ENCODE peak calls at places on chromosomes 13 and 19, in four cellular contexts. K is fibroblast of lung, Q is dorsolateral prefrontal cortex, G is fibroblast of pulmonary artery. D is an unnamed sample.

GRCh38 chr13:33081666-33082065 is 65.4 kb downstream of the KL start:
- DNase-seq in K (no peak), Q (no peak), G (no peak), D (no peak)

GRCh38 chr13:30394798-30395191 is 27.5 kb upstream of the UBE2L5 start:
- DNase-seq in K (no peak), Q (no peak), G (no peak), D (no peak)

GRCh38 chr13:51894239-51894638 is 32.5 kb downstream of the CCDC70 start:
- DNase-seq in K (no peak), Q (no peak), G (no peak), D (no peak)

GRCh38 chr13:90321281-90321931 is 1026.1 kb upstream of the MIR17HG start:
- DNase-seq in K (no peak), Q (no peak), G (no peak), D (peak; percentile 55)

GRCh38 chr13:49395416-49396277 is 48.2 kb downstream of the CAB39L start:
- DNase-seq in K (no peak), Q (no peak), G (no peak), D (no peak)

GRCh38 chr19:15154002-15154612 is 46.7 kb downstream of the NOTCH3 start:
- DNase-seq in K (peak; percentile 40), Q (no peak), G (peak; percentile 67), D (peak; percentile 66)

GRCh38 chr13:82062772-82063171 is 1721.8 kb upstream of the SPRY2 start:
- DNase-seq in K (peak; percentile 10), Q (no peak), G (peak; percentile 1), D (peak; percentile 73)

GRCh38 chr19:54209748-54210494 is 9.3 kb downstream of the RPS9 start:
- DNase-seq in K (peak; percentile 97), Q (peak; percentile 73), G (peak; percentile 98), D (peak; percentile 96)

GRCh38 chr13:59478908-59479307 is 684.8 kb downstream of the DIAPH3 start:
- DNase-seq in K (no peak), Q (no peak), G (no peak), D (no peak)

GRCh38 chr13:49456156-49456555 is 12.1 kb downstream of the SETDB2 start:
- DNase-seq in K (no peak), Q (no peak), G (no peak), D (no peak)

GRCh38 chr19:4380254-4380727 is 20.1 kb downstream of the SH3GL1 start:
- DNase-seq in K (no peak), Q (no peak), G (no peak), D (peak; percentile 80)

GRCh38 chr19:44903602-44904425 is 1.8 kb upstream of the APOE start:
- DNase-seq in K (peak; percentile 36), Q (peak; percentile 89), G (peak; percentile 72), D (peak; percentile 57)

GRCh38 chr13:85108356-85108755 is 690.9 kb downstream of the SLITRK6 start:
- DNase-seq in K (no peak), Q (no peak), G (no peak), D (peak; percentile 94)

GRCh38 chr13:67217914-67218313 is 12.2 kb downstream of the PCDH9 start:
- DNase-seq in K (no peak), Q (no peak), G (no peak), D (no peak)

GRCh38 chr13:20525601-20526544 is at the start of gene CRYL1:
- DNase-seq in K (peak; percentile 62), Q (peak; percentile 84), G (peak; percentile 65), D (peak; percentile 71)

GRCh38 chr13:99959538-99960230 is 11.9 kb downstream of the ZIC5 start:
- DNase-seq in K (no peak), Q (no peak), G (no peak), D (no peak)

GRCh38 chr19:33514885-33515485 is 6.6 kb downstream of the PEPD start:
- DNase-seq in K (peak; percentile 27), Q (no peak), G (no peak), D (no peak)

GRCh38 chr19:6639439-6639838 is 30.5 kb downstream of the TNFSF14 start:
- DNase-seq in K (peak; percentile 7), Q (no peak), G (no peak), D (peak; percentile 11)

GRCh38 chr19:4357095-4357797 is 13.9 kb downstream of the MPND start:
- DNase-seq in K (no peak), Q (no peak), G (no peak), D (no peak)

GRCh38 chr13:91464336-91464735 is 65.9 kb downstream of the GPC5 start:
- DNase-seq in K (no peak), Q (no peak), G (no peak), D (no peak)

GRCh38 chr19:49579947-49580263 is 451 bp downstream of the NOSIP start:
- DNase-seq in K (no peak), Q (no peak), G (no peak), D (no peak)

GRCh38 chr13:102907016-102907756 is 61.4 kb downstream of the ERCC5 start:
- DNase-seq in K (no peak), Q (no peak), G (no peak), D (no peak)

GRCh38 chr13:42814868-42815267 is 33.5 kb downstream of the FAM216B start:
- DNase-seq in K (peak; percentile 88), Q (no peak), G (peak; percentile 81), D (peak; percentile 88)

GRCh38 chr19:37095859-37096258 is 17.6 kb downstream of the ZNF420 start:
- DNase-seq in K (peak; percentile 8), Q (no peak), G (peak; percentile 1), D (no peak)

GRCh38 chr13:85970727-85971126 is 171.5 kb upstream of the SLITRK6 start:
- DNase-seq in K (no peak), Q (no peak), G (peak; percentile 48), D (peak; percentile 40)

GRCh38 chr13:30473675-30474074 is 7.9 kb upstream of the HMGB1 start:
- DNase-seq in K (no peak), Q (no peak), G (no peak), D (no peak)

GRCh38 chr13:105773887-105774538 is 761.4 kb downstream of the EFNB2 start:
- DNase-seq in K (peak; percentile 97), Q (no peak), G (peak; percentile 21), D (peak; percentile 82)

GRCh38 chr13:53946500-53946899 is 917.9 kb downstream of the OLFM4 start:
- DNase-seq in K (no peak), Q (no peak), G (no peak), D (no peak)

GRCh38 chr13:20901668-20902437 is 693 bp downstream of the XPO4 start:
- DNase-seq in K (peak; percentile 30), Q (peak; percentile 41), G (peak; percentile 26), D (peak; percentile 50)

GRCh38 chr13:67769063-67769986 is 539.2 kb upstream of the PCDH9 start:
- DNase-seq in K (no peak), Q (peak; percentile 39), G (no peak), D (no peak)

GRCh38 chr19:10018219-10018618 is 4.9 kb downstream of the RDH8 start:
- DNase-seq in K (peak; percentile 40), Q (no peak), G (no peak), D (peak; percentile 27)

GRCh38 chr13:27971236-27971645 is 2.1 kb upstream of the CDX2 start:
- DNase-seq in K (no peak), Q (no peak), G (no peak), D (no peak)

GRCh38 chr13:40401911-40402776 is 264.3 kb downstream of the FOXO1 start:
- DNase-seq in K (peak; percentile 97), Q (peak; percentile 70), G (peak; percentile 99), D (peak; percentile 90)

GRCh38 chr13:27578121-27579030 is 42.0 kb downstream of the LNX2 start:
- DNase-seq in K (peak; percentile 17), Q (no peak), G (peak; percentile 23), D (peak; percentile 97)

GRCh38 chr19:19823916-19824315 is 2.4 kb upstream of the ZNF506 start:
- DNase-seq in K (no peak), Q (no peak), G (no peak), D (no peak)

GRCh38 chr13:94703271-94703670 is 9.1 kb downstream of the SOX21 start:
- DNase-seq in K (no peak), Q (no peak), G (no peak), D (no peak)
- H3K4me3 ChIP-seq in K (no peak overlapping the region), Q (peak overlapping the region; percentile 50), G (no peak overlapping the region), D (no peak overlapping the region)

GRCh38 chr19:48190288-48191284 is 20.1 kb downstream of the ZSWIM9 start:
- DNase-seq in K (peak; percentile 96), Q (peak; percentile 82), G (peak; percentile 65), D (peak; percentile 97)
- TF ChIP-seq CTCF in K (peak; percentile 3), Q (no peak), G (no peak), D (peak; percentile 71)

GRCh38 chr19:39397360-39398296 is 6.5 kb downstream of the MED29 start:
- DNase-seq in K (peak; percentile 63), Q (peak; percentile 87), G (peak; percentile 87), D (peak; percentile 90)
- H3K4me3 ChIP-seq in K (no peak overlapping the region), Q (peak overlapping the region; percentile 13), G (no peak overlapping the region), D (peak overlapping the region; percentile 1)

DNA sequence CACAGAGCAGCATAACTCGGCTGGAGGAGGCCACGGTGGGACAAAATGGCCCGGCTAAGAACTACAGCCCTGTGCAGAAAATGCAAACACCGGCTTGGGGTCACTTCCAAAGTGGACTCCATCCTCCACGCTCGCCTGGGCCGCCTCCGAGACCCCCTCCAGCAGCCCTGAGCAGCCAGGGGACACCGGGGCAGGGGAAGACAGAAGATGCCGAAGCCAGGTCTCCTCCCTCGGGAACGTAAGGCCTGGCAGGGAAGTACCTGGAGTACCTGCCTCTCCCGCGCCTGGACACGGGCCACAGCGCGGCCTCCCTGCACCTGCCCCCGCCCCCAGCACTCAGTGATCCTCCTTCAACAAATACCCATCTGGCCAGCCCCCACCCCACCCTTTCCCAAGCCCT is 5.0 kb downstream of the LMNB2 start:
- DNase-seq in K (no peak), Q (no peak), G (no peak), D (no peak)
- TF ChIP-seq CTCF in K (no peak), Q (no peak), G (no peak), D (no peak)